ENCODE peak calls at places on chromosomes 12 and 14, in eight cellular contexts. C is type B pancreatic cell, M is fibroblast of pulmonary artery, S is mucosa of descending colon, L is nephron progenitor cell, Z is fibroblast of the aortic adventitia, I is cardiac fibroblast, P is fibroblast of lung. K is an unnamed sample.
A peak's percentile ranks its signal among the peaks of the same experiment; 100 is the strongest.

GRCh38 chr12:56716458-56716857 is 8.6 kb downstream of the NACA start:
- DNase-seq in C (no peak), M (no peak), S (no peak), L (no peak), Z (no peak), I (no peak), P (no peak), K (no peak)

GRCh38 chr12:89645434-89645833 is 63.2 kb downstream of the ATP2B1 start:
- DNase-seq in C (no peak), M (no peak), S (no peak), L (peak; percentile 16), Z (no peak), I (no peak), P (no peak), K (no peak)

GRCh38 chr12:6960291-6961277 is 9.4 kb downstream of the PTPN6 start:
- DNase-seq in C (no peak), M (peak; percentile 48), S (peak; percentile 62), L (no peak), Z (peak; percentile 31), I (peak; percentile 42), P (peak; percentile 33), K (no peak)

GRCh38 chr14:22545842-22546721 is 42.9 kb downstream of the DAD1 start:
- DNase-seq in C (no peak), M (peak; percentile 79), S (no peak), L (no peak), Z (peak; percentile 78), I (peak; percentile 82), P (peak; percentile 86), K (no peak)

GRCh38 chr12:46396826-46397225 is 24.3 kb upstream of the SLC38A2 start:
- DNase-seq in C (no peak), M (no peak), S (no peak), L (no peak), Z (no peak), I (no peak), P (no peak), K (no peak)

GRCh38 chr14:98889107-98889835 is 382.7 kb downstream of the BCL11B start:
- DNase-seq in C (no peak), M (no peak), S (no peak), L (no peak), Z (no peak), I (no peak), P (no peak), K (no peak)

GRCh38 chr12:121709478-121709890 is 3.1 kb upstream of the TMEM120B start:
- DNase-seq in C (no peak), M (peak; percentile 48), S (no peak), L (no peak), Z (peak; percentile 61), I (peak; percentile 77), P (peak; percentile 45), K (no peak)

GRCh38 chr12:51218607-51219161 is 822 bp upstream of the POU6F1 start:
- DNase-seq in C (no peak), M (no peak), S (peak; percentile 53), L (no peak), Z (no peak), I (no peak), P (no peak), K (no peak)

GRCh38 chr14:51852541-51852940 is 7.9 kb upstream of the GNG2 start:
- DNase-seq in C (no peak), M (peak; percentile 42), S (no peak), L (no peak), Z (peak; percentile 24), I (peak; percentile 57), P (peak; percentile 46), K (no peak)

GRCh38 chr14:90034156-90034555 is 27.6 kb upstream of the KCNK13 start:
- DNase-seq in C (no peak), M (no peak), S (no peak), L (no peak), Z (no peak), I (no peak), P (no peak), K (no peak)

GRCh38 chr12:130672122-130672825 is 43.8 kb downstream of the RIMBP2 start:
- DNase-seq in C (no peak), M (no peak), S (no peak), L (no peak), Z (no peak), I (no peak), P (no peak), K (no peak)

GRCh38 chr12:115096673-115097349 is 412.8 kb upstream of the TBX3 start:
- DNase-seq in C (no peak), M (peak; percentile 32), S (no peak), L (no peak), Z (peak; percentile 70), I (peak; percentile 36), P (peak; percentile 36), K (no peak)

GRCh38 chr14:43022094-43022800 is 1415.6 kb downstream of the LRFN5 start:
- DNase-seq in C (no peak), M (no peak), S (no peak), L (no peak), Z (no peak), I (no peak), P (no peak), K (no peak)

GRCh38 chr12:119988788-119989618 is at the start of gene BICDL1:
- DNase-seq in C (peak; percentile 86), M (peak; percentile 35), S (peak; percentile 95), L (peak; percentile 85), Z (peak; percentile 5), I (peak; percentile 14), P (peak; percentile 20), K (peak; percentile 87)

GRCh38 chr14:34536951-34537676 is 2.4 kb downstream of the EAPP start:
- DNase-seq in C (no peak), M (peak; percentile 76), S (peak; percentile 2), L (no peak), Z (peak; percentile 69), I (peak; percentile 67), P (no peak), K (no peak)

GRCh38 chr14:99261916-99262787 is 9.8 kb downstream of the BCL11B start:
- DNase-seq in C (no peak), M (no peak), S (no peak), L (no peak), Z (no peak), I (no peak), P (no peak), K (no peak)

GRCh38 chr12:108616941-108617858 is 16.5 kb downstream of the SELPLG start:
- DNase-seq in C (no peak), M (no peak), S (no peak), L (no peak), Z (no peak), I (peak; percentile 48), P (no peak), K (no peak)

GRCh38 chr12:102567031-102567985 is 86.9 kb upstream of the IGF1 start:
- DNase-seq in C (no peak), M (peak; percentile 52), S (no peak), L (no peak), Z (peak; percentile 51), I (peak; percentile 61), P (peak; percentile 14), K (no peak)

GRCh38 chr12:26721800-26722199 is 111.2 kb downstream of the ITPR2 start:
- DNase-seq in C (no peak), M (no peak), S (no peak), L (no peak), Z (no peak), I (peak; percentile 50), P (peak; percentile 82), K (no peak)

GRCh38 chr12:20144341-20144740 is 224.0 kb upstream of the PDE3A start:
- DNase-seq in C (no peak), M (no peak), S (no peak), L (no peak), Z (no peak), I (no peak), P (no peak), K (no peak)

GRCh38 chr14:47675489-47676300 is at the start of gene MDGA2:
- DNase-seq in C (peak; percentile 76), M (no peak), S (peak; percentile 15), L (peak; percentile 68), Z (no peak), I (peak; percentile 5), P (no peak), K (peak; percentile 74)

GRCh38 chr12:82874935-82875334 is 188.2 kb downstream of the TMTC2 start:
- DNase-seq in C (no peak), M (peak; percentile 20), S (no peak), L (no peak), Z (peak; percentile 51), I (peak; percentile 25), P (peak; percentile 79), K (no peak)
- TF ChIP-seq CTCF in C (no peak), M (no peak), S (no peak), L (no peak), Z (no peak), I (no peak), P (no peak), K (no peak)

GRCh38 chr12:105423921-105424320 is 93.4 kb downstream of the C12orf75 start:
- DNase-seq in C (no peak), M (no peak), S (no peak), L (no peak), Z (no peak), I (no peak), P (no peak), K (no peak)
- TF ChIP-seq CTCF in C (no peak), M (no peak), S (no peak), L (no peak), Z (no peak), I (no peak), P (no peak), K (no peak)

GRCh38 chr12:104501115-104501514 is 44.4 kb downstream of the CHST11 start:
- DNase-seq in C (no peak), M (no peak), S (no peak), L (no peak), Z (no peak), I (no peak), P (no peak), K (no peak)
- TF ChIP-seq CTCF in C (no peak), M (no peak), S (no peak), L (no peak), Z (no peak), I (no peak), P (no peak), K (no peak)

DNA sequence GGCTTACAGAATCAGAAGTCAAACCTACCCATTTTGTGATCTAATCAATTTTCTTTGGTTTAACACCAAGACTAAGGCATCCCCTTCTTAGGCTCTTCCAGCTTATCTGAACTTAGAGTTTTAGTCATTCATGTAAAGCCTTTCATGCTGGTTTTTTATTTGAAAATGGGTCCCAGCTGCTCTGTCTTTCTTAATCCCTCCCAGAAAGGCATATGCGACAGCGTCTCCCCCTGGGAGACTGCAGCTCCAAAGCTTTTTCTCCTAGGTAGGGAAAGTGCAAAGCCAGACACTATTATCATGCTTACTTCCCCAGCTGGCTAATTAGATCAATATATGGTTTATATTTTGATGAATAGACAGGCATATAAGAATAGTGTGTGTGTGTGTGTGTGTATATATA is 96.6 kb upstream of the E2F7 start:
- DNase-seq in C (no peak), M (no peak), S (no peak), L (no peak), Z (no peak), I (no peak), P (no peak), K (peak; percentile 50)
- TF ChIP-seq CTCF in C (no peak), M (no peak), S (no peak), L (no peak), Z (no peak), I (no peak), P (no peak), K (no peak)

GRCh38 chr14:58014778-58015177 is 137.2 kb downstream of the ARMH4 start:
- DNase-seq in C (no peak), M (no peak), S (no peak), L (no peak), Z (no peak), I (no peak), P (no peak), K (no peak)
- TF ChIP-seq CTCF in C (peak; percentile 14), M (no peak), S (no peak), L (no peak), Z (no peak), I (no peak), P (no peak), K (no peak)

GRCh38 chr14:74048291-74048690 is 29.1 kb downstream of the BBOF1 start:
- DNase-seq in C (no peak), M (no peak), S (no peak), L (no peak), Z (no peak), I (peak; percentile 19), P (no peak), K (no peak)
- TF ChIP-seq CTCF in C (no peak), M (no peak), S (no peak), L (no peak), Z (no peak), I (no peak), P (no peak), K (no peak)